ENCODE peak calls at places on chromosomes 5 and 9, in nine cellular contexts. T is CD8-positive, alpha-beta memory T cell; E is dermis blood vessel endothelial cell; I is caudate nucleus; G is T1000; F is cardiac muscle cell; Z is A172; B is mucosa of gallbladder; D is sigmoid colon. K is an unnamed sample.
A peak's percentile ranks its signal among the peaks of the same experiment; 100 is the strongest.

GRCh38 chr9:91736311-91736710 is 213.7 kb downstream of the ROR2 start:
- DNase-seq in T (no peak), E (no peak), I (no peak), G (no peak), F (no peak), Z (no peak), B (no peak), D (no peak), K (no peak)

GRCh38 chr5:84168841-84169240 is 215.8 kb downstream of the EDIL3 start:
- DNase-seq in T (no peak), E (no peak), I (no peak), G (no peak), F (no peak), Z (no peak), B (no peak), D (no peak), K (no peak)

GRCh38 chr9:128819716-128820664 is 1.7 kb downstream of the ENDOG start:
- DNase-seq in T (no peak), E (peak; percentile 20), I (peak; percentile 46), G (no peak), F (peak; percentile 22), Z (no peak), B (peak; percentile 67), D (peak; percentile 91), K (no peak)

GRCh38 chr9:92609142-92609500 is 60.8 kb downstream of the IPPK start:
- DNase-seq in T (no peak), E (no peak), I (peak; percentile 34), G (no peak), F (peak; percentile 12), Z (no peak), B (no peak), D (no peak), K (no peak)

GRCh38 chr5:52077941-52078825 is 694.9 kb downstream of the ISL1 start:
- DNase-seq in T (no peak), E (no peak), I (no peak), G (no peak), F (no peak), Z (no peak), B (no peak), D (no peak), K (no peak)

GRCh38 chr9:113476511-113476916 is 13.0 kb downstream of the RGS3 start:
- DNase-seq in T (no peak), E (no peak), I (no peak), G (no peak), F (no peak), Z (no peak), B (no peak), D (peak; percentile 29), K (no peak)

GRCh38 chr5:172867761-172868435 is 33.8 kb downstream of the ERGIC1 start:
- DNase-seq in T (no peak), E (no peak), I (no peak), G (no peak), F (no peak), Z (no peak), B (no peak), D (no peak), K (no peak)

GRCh38 chr5:72440207-72440638 is 67.0 kb downstream of the ZNF366 start:
- DNase-seq in T (no peak), E (no peak), I (no peak), G (no peak), F (no peak), Z (no peak), B (no peak), D (no peak), K (no peak)

GRCh38 chr9:21574261-21574660 is 92.1 kb upstream of the IFNE start:
- DNase-seq in T (no peak), E (no peak), I (no peak), G (no peak), F (no peak), Z (no peak), B (no peak), D (no peak), K (no peak)

GRCh38 chr9:16509946-16510504 is 360.4 kb downstream of the BNC2 start:
- DNase-seq in T (no peak), E (peak; percentile 92), I (no peak), G (no peak), F (no peak), Z (peak; percentile 84), B (peak; percentile 10), D (no peak), K (no peak)

GRCh38 chr9:12698293-12698692 is 5.1 kb downstream of the TYRP1 start:
- DNase-seq in T (no peak), E (no peak), I (no peak), G (no peak), F (no peak), Z (no peak), B (peak; percentile 13), D (no peak), K (no peak)

GRCh38 chr5:142053434-142054253 is 40.8 kb upstream of the GNPDA1 start:
- DNase-seq in T (no peak), E (peak; percentile 50), I (no peak), G (peak; percentile 16), F (peak; percentile 13), Z (peak; percentile 63), B (no peak), D (no peak), K (no peak)

GRCh38 chr9:82560457-82560904 is 502.5 kb downstream of the RASEF start:
- DNase-seq in T (no peak), E (no peak), I (no peak), G (no peak), F (no peak), Z (no peak), B (peak; percentile 11), D (no peak), K (no peak)

GRCh38 chr9:68505681-68506409 is 34.8 kb downstream of the TMEM252 start:
- DNase-seq in T (no peak), E (no peak), I (no peak), G (no peak), F (no peak), Z (no peak), B (no peak), D (no peak), K (no peak)

GRCh38 chr5:137566780-137567179 is 67.7 kb upstream of the SPOCK1 start:
- DNase-seq in T (no peak), E (no peak), I (no peak), G (no peak), F (no peak), Z (no peak), B (no peak), D (no peak), K (peak; percentile 70)

GRCh38 chr5:157109744-157110143 is 900 bp upstream of the HAVCR2 start:
- DNase-seq in T (no peak), E (no peak), I (no peak), G (no peak), F (peak; percentile 7), Z (no peak), B (no peak), D (no peak), K (no peak)

GRCh38 chr5:21654-22233 is 70.2 kb upstream of the PLEKHG4B start:
- DNase-seq in T (no peak), E (peak; percentile 25), I (no peak), G (no peak), F (no peak), Z (peak; percentile 57), B (no peak), D (no peak), K (no peak)

GRCh38 chr9:84761137-84761808 is 91.7 kb downstream of the NTRK2 start:
- DNase-seq in T (no peak), E (no peak), I (no peak), G (no peak), F (no peak), Z (no peak), B (no peak), D (no peak), K (peak; percentile 10)

GRCh38 chr5:980001-980588 is 28.5 kb upstream of the NKD2 start:
- DNase-seq in T (no peak), E (peak; percentile 83), I (peak; percentile 35), G (no peak), F (no peak), Z (no peak), B (no peak), D (peak; percentile 65), K (no peak)

GRCh38 chr5:144485540-144485939 is 314.9 kb downstream of the KCTD16 start:
- DNase-seq in T (no peak), E (no peak), I (no peak), G (no peak), F (no peak), Z (no peak), B (no peak), D (no peak), K (no peak)

GRCh38 chr5:63456279-63456678 is 506.0 kb downstream of the HTR1A start:
- DNase-seq in T (no peak), E (no peak), I (no peak), G (no peak), F (no peak), Z (peak; percentile 2), B (no peak), D (no peak), K (no peak)

GRCh38 chr5:24110019-24110615 is 534.7 kb downstream of the CDH10 start:
- DNase-seq in T (no peak), E (no peak), I (no peak), G (no peak), F (peak; percentile 32), Z (peak; percentile 50), B (no peak), D (no peak), K (no peak)

K was measured in esophagus muscularis mucosa.